ENCODE peak calls at places on chromosomes 5 and 9, in six cellular contexts. One of them, this sample, is unnamed.

GRCh38 chr9:82720515-82720914 is 342.4 kb downstream of the RASEF start:
- DNase-seq in A549: no peak
- DNase-seq in H1: no peak
- DNase-seq in heart left ventricle: no peak
- DNase-seq in mammary epithelial cell: no peak
- DNase-seq in left ventricle myocardium inferior: no peak
- DNase-seq in this sample: no peak

GRCh38 chr5:80220268-80220897 is 35.5 kb downstream of the SERINC5 start:
- DNase-seq in A549: no peak
- DNase-seq in H1: no peak
- DNase-seq in heart left ventricle: no peak
- DNase-seq in mammary epithelial cell: no peak
- DNase-seq in left ventricle myocardium inferior: no peak
- DNase-seq in this sample: no peak

GRCh38 chr9:107422189-107422802 is 67.3 kb downstream of the KLF4 start:
- DNase-seq in A549: peak; percentile 58
- DNase-seq in H1: peak; percentile 84
- DNase-seq in heart left ventricle: peak; percentile 59
- DNase-seq in mammary epithelial cell: peak; percentile 59
- DNase-seq in left ventricle myocardium inferior: peak; percentile 60
- DNase-seq in this sample: peak; percentile 80

GRCh38 chr9:112097712-112098688 is 77.1 kb downstream of the SUSD1 start:
- DNase-seq in A549: peak; percentile 72
- DNase-seq in H1: peak; percentile 81
- DNase-seq in heart left ventricle: peak; percentile 68
- DNase-seq in mammary epithelial cell: peak; percentile 55
- DNase-seq in left ventricle myocardium inferior: peak; percentile 30
- DNase-seq in this sample: peak; percentile 49

GRCh38 chr5:120610145-120610544 is 146.0 kb downstream of the PRR16 start:
- DNase-seq in A549: no peak
- DNase-seq in H1: no peak
- DNase-seq in heart left ventricle: no peak
- DNase-seq in mammary epithelial cell: no peak
- DNase-seq in left ventricle myocardium inferior: no peak
- DNase-seq in this sample: no peak

GRCh38 chr5:165996484-165996883 is 2295.0 kb upstream of the WWC1 start:
- DNase-seq in A549: no peak
- DNase-seq in H1: no peak
- DNase-seq in heart left ventricle: no peak
- DNase-seq in mammary epithelial cell: no peak
- DNase-seq in left ventricle myocardium inferior: no peak
- DNase-seq in this sample: no peak

GRCh38 chr5:94872526-94872925 is 254.1 kb downstream of the SLF1 start:
- DNase-seq in A549: no peak
- DNase-seq in H1: no peak
- DNase-seq in heart left ventricle: no peak
- DNase-seq in mammary epithelial cell: no peak
- DNase-seq in left ventricle myocardium inferior: no peak
- DNase-seq in this sample: no peak

GRCh38 chr9:111833941-111834340 is 39.2 kb upstream of the SHOC1 start:
- DNase-seq in A549: no peak
- DNase-seq in H1: no peak
- DNase-seq in heart left ventricle: no peak
- DNase-seq in mammary epithelial cell: peak; percentile 72
- DNase-seq in left ventricle myocardium inferior: no peak
- DNase-seq in this sample: no peak

GRCh38 chr5:139064613-139065012 is 133.6 kb downstream of the SIL1 start:
- DNase-seq in A549: no peak
- DNase-seq in H1: no peak
- DNase-seq in heart left ventricle: no peak
- DNase-seq in mammary epithelial cell: peak; percentile 20
- DNase-seq in left ventricle myocardium inferior: no peak
- DNase-seq in this sample: no peak

GRCh38 chr9:83304686-83305085 is 233.5 kb downstream of the FRMD3 start:
- DNase-seq in A549: no peak
- DNase-seq in H1: no peak
- DNase-seq in heart left ventricle: peak; percentile 92
- DNase-seq in mammary epithelial cell: no peak
- DNase-seq in left ventricle myocardium inferior: peak; percentile 88
- DNase-seq in this sample: peak; percentile 51

GRCh38 chr9:80699551-80699998 is 989.8 kb downstream of the TLE1 start:
- DNase-seq in A549: no peak
- DNase-seq in H1: no peak
- DNase-seq in heart left ventricle: no peak
- DNase-seq in mammary epithelial cell: peak; percentile 99
- DNase-seq in left ventricle myocardium inferior: no peak
- DNase-seq in this sample: no peak

GRCh38 chr5:73111536-73111935 is 8.8 kb upstream of the TMEM171 start:
- DNase-seq in A549: no peak
- DNase-seq in H1: no peak
- DNase-seq in heart left ventricle: no peak
- DNase-seq in mammary epithelial cell: no peak
- DNase-seq in left ventricle myocardium inferior: no peak
- DNase-seq in this sample: no peak

GRCh38 chr9:38332625-38333024 is 59.9 kb upstream of the ALDH1B1 start:
- DNase-seq in A549: no peak
- DNase-seq in H1: no peak
- DNase-seq in heart left ventricle: no peak
- DNase-seq in mammary epithelial cell: no peak
- DNase-seq in left ventricle myocardium inferior: no peak
- DNase-seq in this sample: no peak

GRCh38 chr9:15243086-15243485 is 63.9 kb downstream of the TTC39B start:
- DNase-seq in A549: no peak
- DNase-seq in H1: no peak
- DNase-seq in heart left ventricle: no peak
- DNase-seq in mammary epithelial cell: peak; percentile 12
- DNase-seq in left ventricle myocardium inferior: no peak
- DNase-seq in this sample: no peak

GRCh38 chr9:130179508-130179907 is 7.3 kb downstream of the NCS1 start:
- DNase-seq in A549: no peak
- DNase-seq in H1: no peak
- DNase-seq in heart left ventricle: no peak
- DNase-seq in mammary epithelial cell: no peak
- DNase-seq in left ventricle myocardium inferior: no peak
- DNase-seq in this sample: no peak

GRCh38 chr5:72079288-72079687 is 28.0 kb upstream of the MAP1B start:
- DNase-seq in A549: peak; percentile 16
- DNase-seq in H1: peak; percentile 58
- DNase-seq in heart left ventricle: peak; percentile 37
- DNase-seq in mammary epithelial cell: no peak
- DNase-seq in left ventricle myocardium inferior: peak; percentile 38
- DNase-seq in this sample: no peak

GRCh38 chr5:72241346-72242003 is 78.6 kb downstream of the MRPS27 start:
- DNase-seq in A549: no peak
- DNase-seq in H1: no peak
- DNase-seq in heart left ventricle: no peak
- DNase-seq in mammary epithelial cell: no peak
- DNase-seq in left ventricle myocardium inferior: no peak
- DNase-seq in this sample: no peak

GRCh38 chr5:7662289-7662688 is 188.6 kb downstream of the CFAP90 start:
- DNase-seq in A549: no peak
- DNase-seq in H1: no peak
- DNase-seq in heart left ventricle: no peak
- DNase-seq in mammary epithelial cell: no peak
- DNase-seq in left ventricle myocardium inferior: no peak
- DNase-seq in this sample: no peak

GRCh38 chr5:55231029-55231475 is 2.4 kb downstream of the CCNO start:
- DNase-seq in A549: no peak
- DNase-seq in H1: no peak
- DNase-seq in heart left ventricle: no peak
- DNase-seq in mammary epithelial cell: no peak
- DNase-seq in left ventricle myocardium inferior: no peak
- DNase-seq in this sample: peak; percentile 39
- TF ChIP-seq CTCF in A549: no peak
- TF ChIP-seq CTCF in H1: no peak
- TF ChIP-seq CTCF in heart left ventricle: no peak
- TF ChIP-seq CTCF in mammary epithelial cell: no peak
- TF ChIP-seq CTCF in left ventricle myocardium inferior: no peak
- TF ChIP-seq CTCF in this sample: no peak

DNA sequence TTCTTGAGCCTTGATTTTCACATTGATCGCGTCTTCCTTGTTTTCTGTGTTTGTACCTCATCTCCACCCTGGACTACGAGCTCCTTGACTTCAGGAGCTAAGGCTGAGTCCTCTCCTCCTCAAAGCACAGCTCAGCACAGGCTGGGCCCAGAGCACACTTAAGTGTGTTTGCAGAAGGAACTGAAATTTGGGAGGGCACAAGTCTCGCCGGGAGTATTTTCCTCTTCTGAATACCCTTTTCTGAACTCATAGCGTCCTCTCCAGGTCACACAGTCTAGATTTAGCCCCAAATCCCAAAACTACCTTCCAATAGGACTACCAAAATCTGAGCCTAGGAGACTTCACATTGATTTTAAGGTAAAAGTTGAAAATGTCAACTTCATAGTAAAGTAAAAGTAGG is 41.6 kb downstream of the TSTD2 start:
- DNase-seq in A549: no peak
- DNase-seq in H1: no peak
- DNase-seq in heart left ventricle: no peak
- DNase-seq in mammary epithelial cell: no peak
- DNase-seq in left ventricle myocardium inferior: no peak
- DNase-seq in this sample: no peak
- TF ChIP-seq CTCF in A549: no peak
- TF ChIP-seq CTCF in H1: no peak
- TF ChIP-seq CTCF in heart left ventricle: no peak
- TF ChIP-seq CTCF in mammary epithelial cell: no peak
- TF ChIP-seq CTCF in left ventricle myocardium inferior: no peak
- TF ChIP-seq CTCF in this sample: no peak

GRCh38 chr9:84404095-84404686 is 63.6 kb upstream of the SLC28A3 start:
- DNase-seq in A549: no peak
- DNase-seq in H1: peak; percentile 52
- DNase-seq in heart left ventricle: no peak
- DNase-seq in mammary epithelial cell: no peak
- DNase-seq in left ventricle myocardium inferior: no peak
- DNase-seq in this sample: no peak
- TF ChIP-seq CTCF in A549: peak; percentile 29
- TF ChIP-seq CTCF in H1: peak; percentile 72
- TF ChIP-seq CTCF in heart left ventricle: peak; percentile 59
- TF ChIP-seq CTCF in mammary epithelial cell: peak; percentile 57
- TF ChIP-seq CTCF in left ventricle myocardium inferior: peak; percentile 72
- TF ChIP-seq CTCF in this sample: peak; percentile 62

GRCh38 chr5:161676109-161676508 is 9.4 kb upstream of the GABRA6 start:
- DNase-seq in A549: no peak
- DNase-seq in H1: no peak
- DNase-seq in heart left ventricle: no peak
- DNase-seq in mammary epithelial cell: no peak
- DNase-seq in left ventricle myocardium inferior: no peak
- DNase-seq in this sample: no peak
- TF ChIP-seq CTCF in A549: no peak
- TF ChIP-seq CTCF in H1: no peak
- TF ChIP-seq CTCF in heart left ventricle: no peak
- TF ChIP-seq CTCF in mammary epithelial cell: peak; percentile 47
- TF ChIP-seq CTCF in left ventricle myocardium inferior: peak; percentile 13
- TF ChIP-seq CTCF in this sample: peak; percentile 15

DNA sequence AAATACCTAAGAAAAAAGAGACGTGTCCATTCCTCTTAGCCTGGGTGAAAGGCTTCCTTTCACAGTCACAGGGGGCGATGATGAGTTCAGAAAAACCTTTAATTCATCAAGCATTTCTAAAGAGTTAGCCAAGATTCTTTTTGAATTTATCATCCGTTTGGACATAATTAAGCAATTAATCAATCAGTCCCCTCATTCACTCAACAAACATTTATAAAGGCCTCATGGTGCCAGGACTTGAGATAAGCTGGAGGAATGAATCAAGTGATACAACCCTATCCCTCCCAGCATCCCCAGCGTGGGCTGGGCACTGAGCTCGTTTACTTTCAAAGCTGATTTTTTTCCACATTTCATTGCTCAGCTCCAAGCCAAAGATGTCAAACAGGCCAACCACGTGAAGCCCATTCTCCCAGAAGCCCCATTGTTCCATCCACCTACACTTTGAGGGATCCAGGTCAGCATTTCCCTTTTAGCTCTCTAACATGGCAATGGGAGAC is 140.5 kb downstream of the SLIT3 start:
- DNase-seq in A549: no peak
- DNase-seq in H1: no peak
- DNase-seq in heart left ventricle: no peak
- DNase-seq in mammary epithelial cell: peak; percentile 61
- DNase-seq in left ventricle myocardium inferior: no peak
- DNase-seq in this sample: no peak
- TF ChIP-seq CTCF in A549: peak; percentile 21
- TF ChIP-seq CTCF in H1: no peak
- TF ChIP-seq CTCF in heart left ventricle: no peak
- TF ChIP-seq CTCF in mammary epithelial cell: peak; percentile 53
- TF ChIP-seq CTCF in left ventricle myocardium inferior: no peak
- TF ChIP-seq CTCF in this sample: no peak

GRCh38 chr5:53219610-53220009 is 110.1 kb upstream of the MOCS2 start:
- DNase-seq in A549: no peak
- DNase-seq in H1: no peak
- DNase-seq in heart left ventricle: no peak
- DNase-seq in mammary epithelial cell: no peak
- DNase-seq in left ventricle myocardium inferior: no peak
- DNase-seq in this sample: no peak

GRCh38 chr5:53219174-53219573 is 109.6 kb upstream of the MOCS2 start:
- DNase-seq in A549: no peak
- DNase-seq in H1: no peak
- DNase-seq in heart left ventricle: no peak
- DNase-seq in mammary epithelial cell: no peak
- DNase-seq in left ventricle myocardium inferior: no peak
- DNase-seq in this sample: no peak
- TF ChIP-seq CTCF in A549: no peak
- TF ChIP-seq CTCF in H1: no peak
- TF ChIP-seq CTCF in heart left ventricle: no peak
- TF ChIP-seq CTCF in mammary epithelial cell: no peak
- TF ChIP-seq CTCF in left ventricle myocardium inferior: no peak
- TF ChIP-seq CTCF in this sample: no peak

DNA sequence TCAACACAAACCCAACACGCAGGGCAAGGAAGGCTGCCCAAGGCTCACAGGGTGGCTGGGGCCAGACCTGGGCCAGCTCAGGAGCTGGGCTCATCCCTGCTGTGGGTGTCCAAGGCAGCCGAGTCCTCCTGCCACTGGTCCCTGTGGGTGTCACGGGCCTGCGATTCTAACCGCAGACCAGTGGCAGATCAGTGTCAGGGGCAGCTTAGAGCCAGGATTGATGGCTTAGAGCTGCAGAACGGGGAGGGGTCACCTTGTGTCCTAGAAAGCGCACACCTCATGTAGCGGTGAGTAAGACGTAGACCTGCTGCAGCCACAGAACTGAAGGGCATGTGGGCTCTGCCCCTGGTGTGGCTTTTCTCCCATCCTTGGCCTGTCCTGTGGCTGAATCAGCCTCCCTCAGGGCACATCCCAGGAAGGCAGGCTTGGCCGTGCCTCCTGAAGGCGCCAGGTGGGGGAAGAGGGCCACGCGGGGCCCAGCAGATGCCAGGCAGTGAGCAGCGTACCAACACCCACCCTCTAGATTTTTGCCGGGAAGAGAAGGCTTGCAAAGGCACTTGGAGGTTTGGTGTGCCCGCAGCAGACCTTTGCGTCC is 78.3 kb upstream of the FCN2 start:
- DNase-seq in A549: no peak
- DNase-seq in H1: no peak
- DNase-seq in heart left ventricle: no peak
- DNase-seq in mammary epithelial cell: peak; percentile 28
- DNase-seq in left ventricle myocardium inferior: no peak
- DNase-seq in this sample: no peak
- TF ChIP-seq CTCF in A549: no peak
- TF ChIP-seq CTCF in H1: no peak
- TF ChIP-seq CTCF in heart left ventricle: no peak
- TF ChIP-seq CTCF in mammary epithelial cell: no peak
- TF ChIP-seq CTCF in left ventricle myocardium inferior: no peak
- TF ChIP-seq CTCF in this sample: no peak